ENCODE peak calls at places on chromosomes 5 and 9, in four cellular contexts. Y, X, W and G are unnamed samples.
A peak's percentile ranks its signal among the peaks of the same experiment; 100 is the strongest.

GRCh38 chr9:124839612-124840299 is 13.5 kb upstream of the WDR38 start:
- DNase-seq in Y (peak; percentile 66), X (no peak), W (peak; percentile 52), G (no peak)

GRCh38 chr5:103918668-103919367 is 356.2 kb upstream of the NUDT12 start:
- DNase-seq in Y (peak; percentile 46), X (no peak), W (peak; percentile 71), G (no peak)

GRCh38 chr9:133301253-133302230 is 26.5 kb upstream of the ABO start:
- DNase-seq in Y (no peak), X (no peak), W (no peak), G (peak; percentile 3)

GRCh38 chr5:172059661-172060100 is 53.2 kb upstream of the FBXW11 start:
- DNase-seq in Y (no peak), X (no peak), W (peak; percentile 40), G (no peak)

GRCh38 chr5:54829686-54830085 is 155.7 kb downstream of the ESM1 start:
- DNase-seq in Y (peak; percentile 56), X (no peak), W (no peak), G (no peak)

GRCh38 chr9:132547436-132547835 is 35.0 kb upstream of the BARHL1 start:
- DNase-seq in Y (no peak), X (no peak), W (no peak), G (no peak)

GRCh38 chr9:130233587-130233945 is 32.0 kb upstream of the HMCN2 start:
- DNase-seq in Y (no peak), X (no peak), W (no peak), G (no peak)

GRCh38 chr5:65066385-65066784 is 297.7 kb downstream of the CWC27 start:
- DNase-seq in Y (peak; percentile 21), X (no peak), W (no peak), G (peak; percentile 33)

GRCh38 chr5:113034182-113034773 is 57.7 kb downstream of the DCP2 start:
- DNase-seq in Y (no peak), X (no peak), W (peak; percentile 90), G (no peak)

GRCh38 chr9:92122061-92122460 is 6.8 kb upstream of the SPTLC1 start:
- DNase-seq in Y (no peak), X (no peak), W (no peak), G (no peak)

GRCh38 chr5:139481122-139481533 is 1.4 kb downstream of the STING1 start:
- DNase-seq in Y (no peak), X (no peak), W (no peak), G (peak; percentile 75)

GRCh38 chr9:21670374-21670773 is 132.1 kb upstream of the MTAP start:
- DNase-seq in Y (no peak), X (no peak), W (no peak), G (no peak)

GRCh38 chr9:8718121-8718725 is 918.6 kb upstream of the DMAC1 start:
- DNase-seq in Y (no peak), X (no peak), W (peak; percentile 63), G (no peak)

GRCh38 chr5:172350212-172351181 is 66.9 kb upstream of the UBTD2 start:
- DNase-seq in Y (no peak), X (no peak), W (no peak), G (peak; percentile 66)

GRCh38 chr5:127673401-127673800 is 24.5 kb downstream of the CTXN3 start:
- DNase-seq in Y (no peak), X (no peak), W (peak; percentile 36), G (no peak)

GRCh38 chr9:105554042-105554441 is 3.9 kb upstream of the FKTN start:
- DNase-seq in Y (no peak), X (no peak), W (no peak), G (no peak)

GRCh38 chr5:158878227-158878626 is 221.5 kb downstream of the EBF1 start:
- DNase-seq in Y (no peak), X (no peak), W (no peak), G (no peak)

GRCh38 chr9:98998441-98999151 is 54.9 kb downstream of the COL15A1 start:
- DNase-seq in Y (peak; percentile 76), X (peak; percentile 30), W (peak; percentile 68), G (peak; percentile 75)

GRCh38 chr9:114551750-114552685 is 35.6 kb upstream of the ATP6V1G1 start:
- DNase-seq in Y (peak; percentile 85), X (no peak), W (peak; percentile 98), G (no peak)

GRCh38 chr5:95841914-95842812 is 19.6 kb upstream of the GLRX start:
- DNase-seq in Y (no peak), X (no peak), W (peak; percentile 80), G (peak; percentile 85)

GRCh38 chr5:132110930-132111329 is 37.3 kb downstream of the CSF2 start:
- DNase-seq in Y (no peak), X (no peak), W (no peak), G (no peak)